ENCODE peak calls at places on chromosome 1, in four cellular contexts. Z is K562, C is HepG2, R is GM12878. J is an unnamed sample.

GRCh38 chr1:45306319-45306718 is 20.4 kb upstream of the HPDL start:
- DNase-seq in Z (no peak), R (peak; percentile 69), C (no peak), J (no peak)

GRCh38 chr1:7517611-7518330 is 253.3 kb upstream of the VAMP3 start:
- DNase-seq in R (no peak), Z (no peak), C (no peak), J (no peak)

GRCh38 chr1:114342376-114342775 is 168.6 kb downstream of the TRIM33 start:
- DNase-seq in Z (no peak), C (no peak), R (no peak), J (peak; percentile 20)

GRCh38 chr1:54271341-54271740 is 71.4 kb downstream of the MRPL37 start:
- DNase-seq in R (no peak), Z (no peak), C (no peak), J (no peak)

GRCh38 chr1:161803181-161803580 is 37.1 kb downstream of the ATF6 start:
- DNase-seq in C (no peak), R (no peak), Z (no peak), J (no peak)

GRCh38 chr1:205477759-205478247 is 22.0 kb upstream of the BLACAT1 start:
- DNase-seq in R (no peak), Z (no peak), C (no peak), J (no peak)

GRCh38 chr1:43866201-43866600 is 67.4 kb upstream of the ARTN start:
- DNase-seq in Z (no peak), C (no peak), R (no peak), J (no peak)

GRCh38 chr1:45065083-45065482 is 53.0 kb downstream of the UROD start:
- DNase-seq in C (peak; percentile 14), R (no peak), Z (no peak), J (no peak)

GRCh38 chr1:36658838-36659237 is 176.1 kb upstream of the CSF3R start:
- DNase-seq in Z (no peak), C (no peak), R (no peak), J (no peak)

GRCh38 chr1:177181631-177182291 is 11.0 kb downstream of the BRINP2 start:
- DNase-seq in R (no peak), C (peak; percentile 21), Z (peak; percentile 81), J (peak; percentile 56)
- TF ChIP-seq EZH2 in R (no peak), C (no peak), Z (no peak), J (peak; percentile 37)

GRCh38 chr1:157496121-157496526 is 56.2 kb downstream of the FCRL5 start:
- DNase-seq in C (peak; percentile 36), R (no peak), Z (peak; percentile 49), J (peak; percentile 71)
- TF ChIP-seq KDM1A in C (no peak), R (no peak), Z (no peak), J (no peak)

GRCh38 chr1:109249654-109250401 is 489 bp downstream of the CELSR2 start:
- DNase-seq in Z (peak; percentile 62), C (no peak), R (no peak), J (peak; percentile 61)
- TF ChIP-seq EZH2 in Z (no peak), C (no peak), R (no peak), J (no peak)

GRCh38 chr1:247281001-247281574 is 25.2 kb downstream of the VN1R5 start:
- DNase-seq in R (no peak), C (no peak), Z (no peak), J (no peak)
- TF ChIP-seq KDM1A in R (no peak), C (no peak), Z (no peak), J (no peak)